ENCODE peak calls at places on chromosomes 12 and 14, in ten cellular contexts. E is left ventricle myocardium inferior; O is left lung; L is lower lobe of right lung; K is CD8-positive, alpha-beta memory T cell; G is adipocyte; U is colonic mucosa; N is SK-N-SH; R is astrocyte; H is GM23338. Z is an unnamed sample. For H3K4me1, the result is how much of the 10 kb centered on the place peaks cover.

GRCh38 chr14:44107156-44107555 is 399.9 kb downstream of the FSCB start:
- DNase-seq in E (no peak), O (no peak), L (no peak), K (no peak), G (no peak), U (no peak), N (no peak), R (no peak), H (no peak), Z (no peak)

GRCh38 chr12:106114084-106115068 is 24.4 kb downstream of the NUAK1 start:
- DNase-seq in E (no peak), O (no peak), L (no peak), K (no peak), G (peak), U (no peak), N (no peak), R (no peak), H (no peak), Z (no peak)

GRCh38 chr12:108139454-108139853 is 10.4 kb downstream of the WSCD2 start:
- DNase-seq in E (no peak), O (no peak), L (no peak), K (no peak), G (no peak), U (no peak), N (no peak), R (no peak), H (no peak), Z (no peak)

GRCh38 chr12:54431911-54432814 is 13.1 kb upstream of the ITGA5 start:
- DNase-seq in E (peak), O (peak), L (no peak), K (no peak), G (no peak), U (peak), N (no peak), R (peak), H (peak), Z (peak)

GRCh38 chr12:113142173-113142885 is 6.8 kb upstream of the RASAL1 start:
- DNase-seq in E (peak), O (peak), L (peak), K (no peak), G (no peak), U (peak), N (peak), R (no peak), H (no peak), Z (no peak)

GRCh38 chr12:42473130-42473529 is 116.4 kb downstream of the PRICKLE1 start:
- DNase-seq in E (no peak), O (no peak), L (no peak), K (no peak), G (peak), U (no peak), N (no peak), R (peak), H (no peak), Z (no peak)

GRCh38 chr14:94005324-94005723 is 8.2 kb downstream of the CCDC197 start:
- DNase-seq in E (no peak), O (no peak), L (no peak), K (no peak), G (no peak), U (no peak), N (peak), R (no peak), H (peak), Z (no peak)

GRCh38 chr12:47808574-47809380 is 10.9 kb downstream of the HDAC7 start:
- DNase-seq in E (no peak), O (peak), L (no peak), K (peak), G (peak), U (no peak), N (no peak), R (no peak), H (peak), Z (no peak)

GRCh38 chr12:14937689-14938088 is 648 bp downstream of the ERP27 start:
- DNase-seq in E (no peak), O (no peak), L (no peak), K (no peak), G (no peak), U (no peak), N (no peak), R (no peak), H (peak), Z (no peak)

GRCh38 chr12:54984602-54985376 is at the start of gene TESPA1:
- DNase-seq in E (peak), O (peak), L (peak), K (peak), G (no peak), U (peak), N (no peak), R (no peak), H (no peak), Z (peak)

GRCh38 chr12:131536337-131536736 is 174.6 kb upstream of the SFSWAP start:
- DNase-seq in E (no peak), O (no peak), L (no peak), K (no peak), G (no peak), U (no peak), N (no peak), R (no peak), H (no peak), Z (no peak)

GRCh38 chr12:52155048-52155868 is 36.6 kb downstream of the KRT80 start:
- DNase-seq in E (no peak), O (no peak), L (no peak), K (peak), G (no peak), U (peak), N (no peak), R (no peak), H (no peak), Z (no peak)

GRCh38 chr14:50808053-50808452 is 22.9 kb downstream of the NIN start:
- DNase-seq in E (no peak), O (no peak), L (no peak), K (no peak), G (no peak), U (no peak), N (no peak), R (no peak), H (peak), Z (no peak)

GRCh38 chr12:5232291-5232690 is 188.6 kb downstream of the KCNA5 start:
- DNase-seq in E (no peak), O (no peak), L (no peak), K (no peak), G (no peak), U (no peak), N (no peak), R (no peak), H (no peak), Z (no peak)

GRCh38 chr12:69324797-69325466 is 23.2 kb upstream of the LYZ start:
- DNase-seq in E (no peak), O (no peak), L (no peak), K (no peak), G (no peak), U (no peak), N (no peak), R (no peak), H (no peak), Z (no peak)

GRCh38 chr12:21502164-21502496 is 541 bp downstream of the GOLT1B start:
- DNase-seq in E (no peak), O (no peak), L (peak), K (no peak), G (peak), U (peak), N (no peak), R (peak), H (no peak), Z (no peak)

GRCh38 chr12:98320026-98320425 is 195.4 kb upstream of the TMPO start:
- DNase-seq in E (no peak), O (no peak), L (no peak), K (no peak), G (no peak), U (no peak), N (no peak), R (peak), H (no peak), Z (no peak)

DNA sequence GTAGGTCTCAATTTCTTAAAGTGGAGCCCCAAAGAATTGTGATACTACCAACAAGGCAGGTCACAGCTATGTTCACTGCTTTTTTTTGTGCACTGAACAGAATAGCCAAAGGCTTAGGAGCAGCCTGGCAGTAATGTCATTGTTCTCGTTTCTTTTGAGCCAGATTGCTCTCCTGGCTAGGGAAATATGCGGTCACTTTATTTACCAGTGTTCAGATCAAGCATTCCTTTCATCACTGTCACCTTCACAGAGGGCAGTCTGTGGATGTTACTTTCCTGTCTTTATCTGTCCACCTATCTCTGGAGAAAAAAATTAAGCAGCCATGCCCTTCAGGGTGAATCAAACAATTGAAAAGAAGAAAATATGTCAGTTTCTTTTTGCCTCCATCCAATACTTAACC is 159.6 kb downstream of the BTG1 start:
- DNase-seq in E (no peak), O (no peak), L (no peak), K (no peak), G (peak), U (no peak), N (no peak), R (peak), H (peak), Z (no peak)
- H3K4me1 ChIP-seq in E (half or more), O (under half), L (under half), K (under half), G (under half), U (under half), N (under half), R (under half), H (under half), Z (under half)

GRCh38 chr12:117053050-117053400 is 46.2 kb downstream of the TESC start:
- DNase-seq in E (no peak), O (no peak), L (no peak), K (no peak), G (no peak), U (no peak), N (no peak), R (no peak), H (no peak), Z (no peak)

GRCh38 chr12:117054279-117054678 is 44.9 kb downstream of the TESC start:
- DNase-seq in E (no peak), O (no peak), L (no peak), K (no peak), G (no peak), U (no peak), N (no peak), R (no peak), H (no peak), Z (no peak)

GRCh38 chr12:117053597-117054201 is 45.5 kb downstream of the TESC start:
- DNase-seq in E (no peak), O (no peak), L (no peak), K (no peak), G (no peak), U (no peak), N (no peak), R (no peak), H (no peak), Z (no peak)

GRCh38 chr12:117051380-117051779 is 47.8 kb downstream of the TESC start:
- DNase-seq in E (no peak), O (no peak), L (no peak), K (no peak), G (no peak), U (no peak), N (no peak), R (no peak), H (no peak), Z (no peak)

DNA sequence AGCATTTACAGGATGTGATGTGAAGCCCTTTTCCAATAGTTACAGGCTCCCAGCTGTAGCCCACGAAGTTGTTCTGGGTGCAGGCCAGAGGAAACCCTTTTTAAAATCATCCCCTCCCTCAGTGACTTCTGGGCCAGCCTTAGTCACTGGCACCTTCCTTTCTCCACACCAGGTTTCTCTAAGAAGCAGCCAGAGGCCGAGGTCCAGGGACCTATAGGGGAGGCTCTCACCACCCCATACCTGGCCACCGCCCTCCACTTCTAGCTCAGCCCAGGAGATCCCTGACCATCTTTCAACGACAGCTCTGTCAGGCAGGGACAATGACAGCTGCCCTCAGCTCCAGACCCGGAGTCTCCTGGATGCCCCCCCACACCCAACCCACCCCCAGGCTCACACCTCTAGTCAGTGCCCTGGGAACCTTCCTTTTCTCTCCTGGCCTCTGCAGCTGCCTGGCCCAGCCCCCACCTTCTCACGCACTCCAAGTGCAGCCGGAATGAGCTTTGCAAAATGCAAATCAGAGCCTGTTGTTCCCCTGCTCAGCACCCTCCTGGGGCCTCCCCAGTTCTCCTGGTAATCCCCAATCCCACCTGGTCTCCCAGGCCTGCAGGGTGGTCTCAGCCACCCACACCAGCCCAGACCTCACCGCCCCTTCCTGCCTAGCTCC is 46.7 kb downstream of the TESC start:
- DNase-seq in E (no peak), O (no peak), L (no peak), K (no peak), G (no peak), U (no peak), N (no peak), R (no peak), H (peak), Z (peak)
- H3K4me1 ChIP-seq in E (half or more), O (under half), L (under half), K (under half), G (under half), U (under half), N (under half), R (under half), H (under half), Z (under half)

GRCh38 chr12:50936821-50937220 is 15.5 kb upstream of the HIGD1C start:
- DNase-seq in E (no peak), O (no peak), L (no peak), K (no peak), G (no peak), U (no peak), N (no peak), R (no peak), H (no peak), Z (no peak)

GRCh38 chr12:50932787-50933280 is 19.5 kb upstream of the HIGD1C start:
- DNase-seq in E (no peak), O (no peak), L (no peak), K (no peak), G (peak), U (no peak), N (no peak), R (no peak), H (no peak), Z (no peak)

GRCh38 chr12:50933459-50934124 is 18.8 kb upstream of the HIGD1C start:
- DNase-seq in E (no peak), O (no peak), L (no peak), K (no peak), G (no peak), U (no peak), N (no peak), R (no peak), H (no peak), Z (no peak)

GRCh38 chr12:50934981-50935807 is 17.1 kb upstream of the HIGD1C start:
- DNase-seq in E (no peak), O (no peak), L (no peak), K (no peak), G (peak), U (no peak), N (no peak), R (peak), H (no peak), Z (no peak)

GRCh38 chr12:50934371-50934851 is 17.9 kb upstream of the HIGD1C start:
- DNase-seq in E (no peak), O (no peak), L (no peak), K (no peak), G (peak), U (no peak), N (no peak), R (no peak), H (no peak), Z (no peak)
- H3K4me1 ChIP-seq in E (half or more), O (half or more), L (half or more), K (under half), G (under half), U (under half), N (under half), R (under half), H (under half), Z (under half)

DNA sequence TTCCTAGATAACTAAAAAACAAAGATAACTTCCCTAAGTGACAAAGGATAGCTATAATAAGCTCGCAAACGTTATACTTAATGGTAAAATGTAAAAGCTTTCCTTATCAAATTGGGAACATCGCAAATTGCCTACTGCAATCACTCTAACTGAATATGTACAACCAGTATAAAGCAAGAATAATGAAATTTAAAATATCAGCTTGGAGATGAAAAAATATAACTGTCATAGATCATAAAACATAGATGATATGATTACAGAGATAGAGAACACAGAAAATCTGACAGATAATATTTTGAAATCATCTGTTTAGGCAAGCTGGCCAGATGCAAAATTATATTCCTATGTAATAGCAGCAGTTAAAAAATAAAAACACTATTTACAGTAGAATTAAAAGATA is 64.0 kb downstream of the BCAT1 start:
- DNase-seq in E (no peak), O (no peak), L (no peak), K (no peak), G (no peak), U (no peak), N (no peak), R (no peak), H (no peak), Z (no peak)
- H3K4me1 ChIP-seq in E (under half), O (under half), L (under half), K (under half), G (under half), U (under half), N (under half), R (under half), H (under half), Z (under half)

DNA sequence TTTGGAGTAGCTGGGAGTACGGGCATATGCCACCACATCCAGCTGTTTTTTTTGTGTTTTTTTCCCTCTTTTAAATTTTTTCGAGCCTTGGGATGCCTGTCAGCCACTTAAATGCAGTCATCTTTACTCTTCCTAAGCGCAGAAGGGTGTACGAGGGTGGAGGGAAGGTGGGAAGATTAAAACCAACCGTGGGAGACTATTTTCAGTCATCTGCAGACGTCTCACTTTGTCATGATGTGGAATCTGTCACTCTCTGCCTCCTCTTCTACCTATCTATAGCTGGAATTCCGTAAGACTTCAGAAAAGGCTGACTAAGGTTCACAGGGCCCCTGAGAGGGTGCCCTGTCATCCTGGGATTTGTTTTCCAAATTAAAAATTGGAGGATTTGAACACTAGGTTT is 105.3 kb downstream of the SAMD4A start:
- DNase-seq in E (no peak), O (no peak), L (no peak), K (no peak), G (no peak), U (no peak), N (no peak), R (no peak), H (no peak), Z (no peak)
- H3K4me1 ChIP-seq in E (half or more), O (under half), L (under half), K (under half), G (half or more), U (under half), N (under half), R (under half), H (under half), Z (under half)

DNA sequence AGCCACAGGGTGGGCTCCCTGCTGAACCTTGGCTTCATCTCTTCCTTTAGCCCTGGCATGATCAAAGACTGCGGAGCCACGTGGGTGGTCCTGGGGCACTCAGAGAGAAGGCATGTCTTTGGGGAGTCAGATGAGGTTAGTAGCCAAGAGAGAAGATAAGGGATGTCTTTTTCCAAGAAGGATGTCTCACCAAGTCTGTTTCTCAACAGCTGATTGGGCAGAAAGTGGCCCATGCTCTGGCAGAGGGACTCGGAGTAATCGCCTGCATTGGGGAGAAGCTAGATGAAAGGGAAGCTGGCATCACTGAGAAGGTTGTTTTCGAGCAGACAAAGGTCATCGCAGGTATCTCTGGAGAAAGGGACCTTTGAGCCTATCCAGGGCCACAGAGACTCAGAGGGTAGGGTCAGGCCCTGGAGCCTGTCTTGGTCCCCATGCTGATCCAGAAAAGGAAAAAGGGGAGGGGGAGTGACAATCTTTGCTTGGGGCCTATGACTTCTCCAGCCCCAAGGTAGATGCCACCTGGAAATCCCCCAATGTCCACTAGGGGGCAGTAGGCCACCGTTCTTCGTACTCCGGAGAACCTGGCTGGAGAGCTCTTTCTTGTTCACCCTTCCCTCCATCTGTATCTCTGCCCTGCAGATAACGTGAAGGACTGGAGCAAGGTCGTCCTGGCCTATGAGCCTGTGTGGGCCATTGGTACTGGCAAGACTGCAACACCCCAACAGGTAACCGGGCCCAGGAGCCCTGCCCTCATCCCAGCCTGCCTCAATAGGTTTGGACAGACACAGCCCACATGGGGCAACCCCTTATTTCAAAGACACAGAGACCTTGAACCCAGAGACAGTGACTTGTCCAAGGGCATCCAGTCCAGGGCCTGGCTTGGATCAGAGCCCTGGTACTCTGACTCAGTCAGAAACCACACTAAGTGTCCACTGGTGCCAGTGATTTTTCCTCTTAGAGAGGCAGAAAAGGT is 2.0 kb downstream of the TPI1 start:
- DNase-seq in E (peak), O (peak), L (peak), K (peak), G (peak), U (peak), N (peak), R (no peak), H (peak), Z (peak)
- H3K4me1 ChIP-seq in E (half or more), O (half or more), L (half or more), K (under half), G (under half), U (under half), N (under half), R (under half), H (half or more), Z (half or more)

Z was measured in heart left ventricle.